ENCODE peak calls at places on chromosome 20, in six cellular contexts. O is pancreas; H is CD8-positive, alpha-beta T cell; N is IMR-90; G is tibial nerve; F is ovary. Y is an unnamed sample.

GRCh38 chr20:25549172-25549865 is 36.0 kb downstream of the NINL start:
- DNase-seq in G (no peak), H (no peak), O (no peak), F (no peak), N (no peak), Y (no peak)

GRCh38 chr20:46850896-46851295 is 43.7 kb upstream of the EYA2 start:
- DNase-seq in N (no peak), H (no peak), G (no peak), F (no peak), O (no peak), Y (no peak)

GRCh38 chr20:40010483-40010882 is 678.6 kb downstream of the MAFB start:
- DNase-seq in O (no peak), H (no peak), F (no peak), G (no peak), N (no peak), Y (no peak)

GRCh38 chr20:57090590-57091560 is 175.6 kb downstream of the BMP7 start:
- DNase-seq in N (no peak), O (no peak), G (no peak), H (no peak), F (no peak), Y (no peak)

GRCh38 chr20:1326031-1326930 is 2.7 kb downstream of the SDCBP2 start:
- DNase-seq in F (peak), N (peak), O (no peak), G (no peak), H (no peak), Y (no peak)

GRCh38 chr20:54431545-54431944 is 43.8 kb upstream of the DOK5 start:
- DNase-seq in H (no peak), O (no peak), G (no peak), F (no peak), N (no peak), Y (no peak)

GRCh38 chr20:58117944-58118343 is 110.5 kb downstream of the ANKRD60 start:
- DNase-seq in O (no peak), G (no peak), N (no peak), H (no peak), F (no peak), Y (no peak)

GRCh38 chr20:39245685-39246311 is 283.7 kb downstream of the DHX35 start:
- DNase-seq in F (no peak), H (no peak), G (no peak), N (no peak), O (no peak), Y (no peak)

GRCh38 chr20:47865451-47865850 is 80.2 kb upstream of the SULF2 start:
- DNase-seq in H (no peak), O (no peak), N (no peak), G (no peak), F (no peak), Y (no peak)

GRCh38 chr20:52318601-52319000 is 127.0 kb upstream of the ZFP64 start:
- DNase-seq in O (no peak), F (no peak), G (no peak), N (no peak), H (no peak), Y (no peak)

GRCh38 chr20:52312131-52312729 is 120.7 kb upstream of the ZFP64 start:
- DNase-seq in O (no peak), F (peak), N (peak), G (no peak), H (peak), Y (no peak)

GRCh38 chr20:52311209-52311794 is 119.7 kb upstream of the ZFP64 start:
- DNase-seq in H (no peak), F (no peak), N (no peak), O (no peak), G (no peak), Y (no peak)

GRCh38 chr20:52313335-52313963 is 121.9 kb upstream of the ZFP64 start:
- DNase-seq in O (no peak), G (no peak), F (no peak), H (no peak), N (peak), Y (no peak)
- TF ChIP-seq CTCF in O (no peak), G (no peak), F (no peak), H (no peak), N (peak), Y (peak)

DNA sequence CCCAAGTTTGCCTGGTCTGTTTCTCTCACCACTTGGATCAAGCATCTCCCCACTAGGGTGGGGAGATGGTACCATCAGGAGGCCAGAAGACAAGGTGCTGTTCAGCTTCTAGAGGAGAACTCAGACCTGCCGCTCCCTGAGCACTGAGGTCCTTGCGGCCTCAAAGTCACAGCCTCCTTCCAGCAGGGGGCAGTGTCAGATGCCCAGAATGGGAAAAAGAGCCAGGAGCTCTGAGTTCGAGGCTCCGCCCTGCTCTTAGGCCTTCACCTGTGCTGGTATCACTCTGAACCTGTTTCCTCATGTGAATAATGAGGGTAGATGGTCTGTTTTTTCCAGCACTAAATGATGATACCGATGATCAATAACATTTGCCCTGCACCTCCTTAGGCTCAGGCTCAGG is 68.7 kb downstream of the TOX2 start:
- DNase-seq in F (no peak), G (no peak), O (no peak), H (no peak), N (no peak), Y (no peak)
- TF ChIP-seq CTCF in F (no peak), G (no peak), O (no peak), H (no peak), N (peak), Y (no peak)

DNA sequence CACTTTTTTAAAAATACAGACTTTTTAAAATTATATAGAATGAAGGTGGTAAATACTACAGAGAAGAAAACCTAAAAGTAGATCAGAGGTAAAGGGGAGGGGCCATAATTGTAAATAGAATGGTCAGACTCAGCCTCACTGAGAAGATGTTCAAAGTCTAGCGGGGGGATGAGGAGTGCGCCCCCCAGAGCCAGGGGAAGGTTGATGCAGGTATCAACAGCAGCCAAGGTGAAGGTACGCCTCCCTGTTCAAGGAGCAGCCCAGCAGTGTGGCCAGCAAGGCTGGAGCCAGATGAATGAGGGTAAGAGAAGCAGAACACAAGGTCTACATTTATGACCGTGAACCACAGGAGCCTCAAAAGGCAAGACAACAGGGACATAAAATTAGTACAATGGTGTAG is 204.1 kb downstream of the PTPRT start:
- DNase-seq in F (no peak), H (no peak), G (no peak), O (no peak), N (no peak), Y (no peak)
- TF ChIP-seq CTCF in F (no peak), H (no peak), G (no peak), O (no peak), N (no peak), Y (no peak)

DNA sequence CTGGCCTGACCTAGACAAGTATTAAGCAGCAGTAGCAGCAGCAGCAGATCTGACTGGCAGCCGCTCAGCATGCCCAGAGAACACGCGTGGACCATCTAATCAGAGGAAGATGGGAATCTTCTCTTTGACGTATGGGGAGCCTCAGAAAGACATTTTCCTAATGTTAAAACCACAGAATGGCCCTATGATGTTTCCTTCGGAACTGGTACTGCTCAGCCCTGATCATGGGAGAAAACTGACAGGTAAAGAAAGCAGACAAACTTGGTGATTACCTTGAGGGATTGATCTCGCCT is 6.2 kb downstream of the PSMA7 start:
- DNase-seq in H (no peak), G (no peak), O (no peak), F (no peak), N (no peak), Y (no peak)
- TF ChIP-seq CTCF in H (peak), G (no peak), O (peak), F (no peak), N (no peak), Y (no peak)

Y was measured in D721Med.